ENCODE peak calls at places on chromosome 13, in ten cellular contexts. L, G, D, P, H, T, V, W, E and B are unnamed samples.

GRCh38 chr13:33228645-33229445 is 56.7 kb downstream of the STARD13 start:
- DNase-seq in L (peak; percentile 53), G (peak; percentile 38), D (no peak), P (no peak), H (peak; percentile 56), T (no peak), V (peak; percentile 20), W (no peak), E (no peak), B (no peak)

GRCh38 chr13:82713681-82714405 is 1168.4 kb downstream of the SLITRK1 start:
- DNase-seq in L (no peak), G (no peak), D (no peak), P (no peak), H (no peak), T (no peak), V (no peak), W (no peak), E (no peak), B (no peak)

GRCh38 chr13:39835253-39835652 is 179.8 kb downstream of the COG6 start:
- DNase-seq in L (no peak), G (no peak), D (no peak), P (no peak), H (no peak), T (no peak), V (no peak), W (no peak), E (no peak), B (no peak)

GRCh38 chr13:83618966-83619365 is 263.3 kb downstream of the SLITRK1 start:
- DNase-seq in L (no peak), G (no peak), D (no peak), P (no peak), H (no peak), T (no peak), V (no peak), W (no peak), E (no peak), B (no peak)

GRCh38 chr13:110136660-110137585 is 170.0 kb downstream of the COL4A1 start:
- DNase-seq in L (no peak), G (no peak), D (peak; percentile 70), P (no peak), H (peak; percentile 29), T (no peak), V (no peak), W (no peak), E (no peak), B (no peak)

GRCh38 chr13:106802917-106803316 is 235.0 kb upstream of the ARGLU1 start:
- DNase-seq in L (no peak), G (no peak), D (no peak), P (no peak), H (no peak), T (no peak), V (no peak), W (no peak), E (no peak), B (no peak)

GRCh38 chr13:40692946-40693345 is 26.5 kb upstream of the FOXO1 start:
- DNase-seq in L (no peak), G (no peak), D (no peak), P (no peak), H (no peak), T (no peak), V (no peak), W (no peak), E (no peak), B (no peak)

GRCh38 chr13:93226623-93227279 is at the start of gene GPC6:
- DNase-seq in L (peak; percentile 87), G (peak; percentile 44), D (no peak), P (peak; percentile 80), H (peak; percentile 89), T (no peak), V (no peak), W (no peak), E (no peak), B (no peak)

GRCh38 chr13:90135558-90135957 is 1211.9 kb upstream of the MIR17HG start:
- DNase-seq in L (no peak), G (no peak), D (no peak), P (no peak), H (no peak), T (no peak), V (no peak), W (no peak), E (no peak), B (no peak)

GRCh38 chr13:112034846-112035245 is 32.1 kb upstream of the SOX1 start:
- DNase-seq in L (no peak), G (no peak), D (no peak), P (peak; percentile 28), H (no peak), T (no peak), V (no peak), W (no peak), E (no peak), B (no peak)

GRCh38 chr13:90362718-90363117 is 984.8 kb upstream of the MIR17HG start:
- DNase-seq in L (no peak), G (no peak), D (no peak), P (no peak), H (no peak), T (no peak), V (no peak), W (no peak), E (no peak), B (no peak)

GRCh38 chr13:52851153-52851962 is 2.9 kb upstream of the PCDH8 start:
- DNase-seq in L (peak; percentile 71), G (peak; percentile 44), D (peak; percentile 49), P (peak; percentile 79), H (peak; percentile 73), T (peak; percentile 22), V (no peak), W (no peak), E (no peak), B (no peak)

GRCh38 chr13:73547239-73547638 is 488.4 kb downstream of the KLF5 start:
- DNase-seq in L (no peak), G (no peak), D (no peak), P (no peak), H (no peak), T (no peak), V (no peak), W (no peak), E (no peak), B (no peak)

DNA sequence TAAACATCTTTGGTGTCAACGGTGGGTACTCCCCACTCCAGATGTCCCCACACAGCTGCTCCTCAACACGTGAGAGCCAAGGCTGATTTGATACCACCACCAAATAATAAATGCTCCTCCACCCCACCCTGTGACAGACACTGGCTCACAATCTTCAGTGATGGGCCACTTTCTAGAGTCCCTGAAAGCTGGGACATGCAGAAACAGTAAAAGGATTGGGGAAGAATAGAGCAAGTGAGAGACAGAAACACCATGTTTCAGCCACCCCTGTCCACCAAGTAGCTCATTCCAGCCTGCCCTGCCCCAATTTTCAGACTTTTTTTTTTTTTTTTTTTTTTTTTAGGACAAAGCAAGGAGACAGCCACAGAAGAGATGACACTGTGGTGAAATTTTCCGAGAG is 1.6 kb downstream of the SLC46A3 start:
- DNase-seq in L (no peak), G (no peak), D (no peak), P (no peak), H (no peak), T (no peak), V (no peak), W (no peak), E (no peak), B (no peak)
- H3K27ac ChIP-seq in L (peak overlapping the region; percentile 75), G (peak overlapping the region; percentile 94), D (peak overlapping the region; percentile 99), P (no peak overlapping the region), H (no peak overlapping the region), T (peak overlapping the region; percentile 20), V (no peak overlapping the region), W (no peak overlapping the region), E (peak overlapping the region; percentile 42), B (no peak overlapping the region)

DNA sequence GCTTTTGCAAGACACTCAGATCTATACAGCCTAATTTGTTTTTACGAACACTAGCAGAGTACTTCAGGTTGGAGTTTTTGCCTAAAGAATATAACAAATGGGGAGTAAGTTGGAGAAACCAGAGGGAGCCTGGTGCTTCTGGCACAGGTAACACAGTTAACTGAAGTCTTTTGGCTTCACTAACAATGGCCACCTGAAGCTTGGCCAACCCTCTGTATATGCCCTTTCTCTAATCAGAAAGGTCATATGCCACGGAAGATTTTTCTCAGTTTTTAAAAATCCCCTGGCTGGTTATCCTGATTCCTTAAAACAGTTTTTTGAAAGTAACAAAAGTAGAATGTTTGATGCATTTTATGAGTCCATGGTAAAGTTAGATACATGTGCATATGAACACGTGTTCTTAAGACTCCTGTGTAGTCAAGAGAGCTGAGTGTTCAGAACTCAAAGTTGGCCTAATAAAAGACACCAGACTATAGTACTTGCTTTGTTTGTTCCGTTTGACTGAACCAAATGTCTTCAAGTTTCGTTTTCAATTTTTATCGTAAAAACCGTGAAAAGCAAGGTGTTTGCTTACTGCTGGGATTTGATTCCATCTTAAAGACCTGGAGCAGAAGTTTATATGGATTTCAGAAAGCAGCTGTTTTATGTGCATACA is 137.5 kb downstream of the KCNRG start:
- DNase-seq in L (no peak), G (no peak), D (no peak), P (no peak), H (no peak), T (no peak), V (no peak), W (no peak), E (no peak), B (no peak)
- H3K4me1 ChIP-seq in L (no peaks in the 10 kb centered on the region), G (no peaks in the 10 kb centered on the region), D (peaks cover 15% of the 10 kb centered on the region), P (no peaks in the 10 kb centered on the region), H (peaks cover 3% of the 10 kb centered on the region), T (no peaks in the 10 kb centered on the region), V (peaks cover 8% of the 10 kb centered on the region), W (no peaks in the 10 kb centered on the region), E (peaks cover 19% of the 10 kb centered on the region), B (no peaks in the 10 kb centered on the region)

GRCh38 chr13:113627136-113627535 is 30.9 kb downstream of the ATP4B start:
- DNase-seq in L (no peak), G (no peak), D (peak; percentile 21), P (peak; percentile 61), H (no peak), T (peak; percentile 8), V (no peak), W (no peak), E (no peak), B (no peak)
- H3K36me3 ChIP-seq in L (no peaks in the 10 kb centered on the region), G (no peaks in the 10 kb centered on the region), D (no peaks in the 10 kb centered on the region), P (no peaks in the 10 kb centered on the region), H (peaks cover 5% of the 10 kb centered on the region), T (no peaks in the 10 kb centered on the region), V (no peaks in the 10 kb centered on the region), W (no peaks in the 10 kb centered on the region), E (peaks cover 1% of the 10 kb centered on the region), B (peaks cover 21% of the 10 kb centered on the region)

DNA sequence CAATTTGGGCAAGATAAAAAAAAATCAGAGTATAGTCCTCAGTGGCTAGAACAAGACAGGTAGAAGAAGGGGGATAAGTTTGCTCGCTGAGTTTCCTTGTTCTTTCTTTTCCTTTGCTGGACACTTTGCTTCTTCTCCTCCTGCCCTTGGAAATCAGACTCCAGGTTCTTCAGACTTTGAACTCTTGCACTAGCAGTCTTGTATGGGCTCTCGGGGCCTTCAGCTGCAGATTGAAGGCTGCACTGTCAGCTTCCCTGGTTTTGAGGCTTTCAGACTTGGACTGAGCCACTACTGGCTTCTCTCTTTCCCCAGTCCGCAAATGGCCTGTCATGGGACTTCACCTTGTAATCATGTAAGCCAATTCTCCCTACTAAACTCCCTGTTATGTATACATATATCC is 379.8 kb downstream of the NDFIP2 start:
- DNase-seq in L (peak; percentile 35), G (peak; percentile 21), D (no peak), P (no peak), H (no peak), T (no peak), V (no peak), W (no peak), E (no peak), B (no peak)
- H3K27ac ChIP-seq in L (peak overlapping the region; percentile 32), G (no peak overlapping the region), D (no peak overlapping the region), P (no peak overlapping the region), H (no peak overlapping the region), T (no peak overlapping the region), V (no peak overlapping the region), W (no peak overlapping the region), E (no peak overlapping the region), B (no peak overlapping the region)